ENCODE peak calls at places on chromosomes 5 and 9, in four cellular contexts. O, C, R and H are unnamed samples.

GRCh38 chr5:16013334-16014065 is 166.1 kb downstream of the MARCHF11 start:
- DNase-seq in R (no peak), O (no peak), C (no peak), H (no peak)

GRCh38 chr9:110919609-110920008 is 118.7 kb downstream of the LPAR1 start:
- DNase-seq in C (no peak), O (no peak), R (peak; percentile 90), H (no peak)

GRCh38 chr5:18882162-18882561 is 1105.8 kb downstream of the CDH18 start:
- DNase-seq in C (no peak), O (no peak), R (no peak), H (no peak)

GRCh38 chr9:92963831-92964606 is 16.7 kb downstream of the FGD3 start:
- DNase-seq in O (peak; percentile 94), C (no peak), R (no peak), H (peak; percentile 82)

GRCh38 chr9:36320457-36320856 is 62.2 kb upstream of the GNE start:
- DNase-seq in R (no peak), C (no peak), O (no peak), H (no peak)

GRCh38 chr9:106799146-106799545 is 63.8 kb upstream of the ZNF462 start:
- DNase-seq in O (no peak), C (no peak), R (peak; percentile 79), H (no peak)

GRCh38 chr5:39599721-39600431 is 175.1 kb upstream of the DAB2 start:
- DNase-seq in O (peak; percentile 51), C (no peak), R (peak; percentile 72), H (no peak)

GRCh38 chr9:88998911-88999310 is 7.6 kb downstream of the S1PR3 start:
- DNase-seq in C (peak; percentile 55), R (no peak), O (no peak), H (peak; percentile 93)

GRCh38 chr9:129395633-129396364 is 217.7 kb upstream of the IER5L start:
- DNase-seq in R (no peak), O (no peak), C (no peak), H (no peak)

GRCh38 chr5:77546-77945 is 14.4 kb upstream of the PLEKHG4B start:
- DNase-seq in R (no peak), O (no peak), C (no peak), H (no peak)

GRCh38 chr9:21559402-21560280 is 77.5 kb upstream of the IFNE start:
- DNase-seq in O (no peak), C (no peak), R (peak; percentile 55), H (peak; percentile 89)

GRCh38 chr9:8356406-8356805 is 556.8 kb upstream of the DMAC1 start:
- DNase-seq in R (no peak), C (no peak), O (no peak), H (no peak)

GRCh38 chr5:135433626-135434426 is 13.3 kb downstream of the DCANP1 start:
- DNase-seq in O (no peak), C (no peak), R (peak; percentile 56), H (no peak)

GRCh38 chr9:2289234-2289755 is 274.1 kb downstream of the SMARCA2 start:
- DNase-seq in O (peak; percentile 86), R (no peak), C (no peak), H (no peak)

GRCh38 chr5:51383494-51384081 is 340 bp downstream of the ISL1 start:
- DNase-seq in R (no peak), O (peak; percentile 16), C (no peak), H (no peak)

GRCh38 chr9:130260816-130261765 is 4.5 kb upstream of the HMCN2 start:
- DNase-seq in O (no peak), R (no peak), C (no peak), H (peak; percentile 22)

GRCh38 chr5:54469655-54470054 is 14.2 kb downstream of the HSPB3 start:
- DNase-seq in R (peak; percentile 18), O (no peak), C (no peak), H (no peak)

GRCh38 chr9:17721954-17722353 is 143.1 kb downstream of the SH3GL2 start:
- DNase-seq in C (no peak), R (no peak), O (no peak), H (no peak)

GRCh38 chr9:135501261-135502167 is 1.0 kb downstream of the MRPS2 start:
- DNase-seq in C (no peak), O (no peak), R (no peak), H (peak; percentile 69)

GRCh38 chr5:88780731-88781130 is 102.3 kb downstream of the MEF2C start:
- DNase-seq in O (no peak), R (no peak), C (no peak), H (no peak)

GRCh38 chr5:172052454-172053236 is 46.2 kb upstream of the FBXW11 start:
- DNase-seq in C (no peak), O (no peak), R (peak; percentile 86), H (peak; percentile 76)

GRCh38 chr9:70595211-70595610 is 180.8 kb upstream of the KLF9 start:
- DNase-seq in C (no peak), R (no peak), O (no peak), H (no peak)

GRCh38 chr5:147538232-147538631 is 28.4 kb upstream of the DPYSL3 start:
- DNase-seq in C (no peak), R (no peak), O (no peak), H (no peak)

GRCh38 chr9:96015876-96016686 is 140.6 kb downstream of the ERCC6L2 start:
- DNase-seq in O (no peak), R (peak; percentile 12), C (no peak), H (no peak)

DNA sequence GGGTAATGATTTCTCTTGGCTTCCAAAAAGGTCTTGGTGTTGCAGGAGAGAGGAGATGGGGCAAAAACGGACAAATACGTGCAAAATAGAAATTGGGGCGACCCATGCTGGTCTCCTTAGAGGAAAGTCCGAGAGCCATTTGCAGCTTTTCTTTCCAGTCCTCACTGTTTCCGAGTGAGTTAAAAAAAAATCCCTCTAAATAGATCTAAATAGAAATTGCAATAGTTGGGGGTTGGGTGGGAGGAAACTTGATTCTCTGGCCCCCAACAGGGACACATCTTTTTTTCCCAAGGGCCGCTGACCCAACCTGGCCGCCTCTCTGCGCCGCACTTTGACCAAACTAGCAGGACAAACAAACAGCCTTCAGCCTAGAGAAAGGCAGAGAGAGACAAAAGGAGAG is 2.8 kb upstream of the NKX2-5 start:
- DNase-seq in C (no peak), R (no peak), O (no peak), H (no peak)
- H3K4me3 ChIP-seq in C (no peak overlapping the region), R (no peak overlapping the region), O (no peak overlapping the region), H (no peak overlapping the region)

GRCh38 chr9:121301881-121302286 is 33.9 kb downstream of the GSN start:
- DNase-seq in R (no peak), C (peak; percentile 11), O (no peak), H (no peak)
- H3K4me1 ChIP-seq in R (peaks cover 11% of the 10 kb centered on the region), C (no peaks in the 10 kb centered on the region), O (peaks cover 21% of the 10 kb centered on the region), H (peaks cover 12% of the 10 kb centered on the region)

DNA sequence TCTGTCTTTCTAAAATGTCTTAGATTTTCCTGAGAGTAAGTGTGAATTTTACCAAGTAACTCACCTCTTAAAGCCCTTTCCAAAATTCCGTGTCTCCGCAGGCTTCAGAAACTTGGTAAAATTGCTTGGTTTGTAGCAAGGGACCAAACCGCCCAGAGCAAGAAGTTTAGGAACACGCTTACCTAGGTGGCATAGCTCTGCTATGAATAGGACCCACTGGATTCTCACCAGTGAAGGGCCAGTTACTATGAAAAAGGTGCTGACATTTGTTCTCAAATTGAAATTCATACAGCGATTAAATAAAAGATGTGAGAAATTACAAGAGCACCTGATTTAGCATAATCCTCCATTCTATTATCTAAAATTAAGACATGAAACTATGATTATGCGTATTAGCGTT is 6.7 kb downstream of the NME5 start:
- DNase-seq in C (no peak), R (no peak), O (no peak), H (no peak)
- H3K4me3 ChIP-seq in C (no peak overlapping the region), R (no peak overlapping the region), O (peak overlapping the region; percentile 58), H (no peak overlapping the region)

GRCh38 chr5:148910216-148910615 is 83.8 kb downstream of the ADRB2 start:
- DNase-seq in R (no peak), C (no peak), O (no peak), H (no peak)

GRCh38 chr5:148906968-148907367 is 80.6 kb downstream of the ADRB2 start:
- DNase-seq in O (no peak), R (no peak), C (no peak), H (no peak)

GRCh38 chr5:148909766-148910165 is 83.4 kb downstream of the ADRB2 start:
- DNase-seq in R (no peak), O (no peak), C (no peak), H (no peak)

GRCh38 chr5:148910686-148911361 is 84.4 kb downstream of the ADRB2 start:
- DNase-seq in C (peak; percentile 17), O (no peak), R (peak; percentile 64), H (peak; percentile 69)

GRCh38 chr5:148909001-148909400 is 82.6 kb downstream of the ADRB2 start:
- DNase-seq in O (peak; percentile 68), C (no peak), R (peak; percentile 87), H (no peak)
- H3K4me1 ChIP-seq in O (peaks cover 25% of the 10 kb centered on the region), C (no peaks in the 10 kb centered on the region), R (peaks cover 33% of the 10 kb centered on the region), H (peaks cover 3% of the 10 kb centered on the region)

DNA sequence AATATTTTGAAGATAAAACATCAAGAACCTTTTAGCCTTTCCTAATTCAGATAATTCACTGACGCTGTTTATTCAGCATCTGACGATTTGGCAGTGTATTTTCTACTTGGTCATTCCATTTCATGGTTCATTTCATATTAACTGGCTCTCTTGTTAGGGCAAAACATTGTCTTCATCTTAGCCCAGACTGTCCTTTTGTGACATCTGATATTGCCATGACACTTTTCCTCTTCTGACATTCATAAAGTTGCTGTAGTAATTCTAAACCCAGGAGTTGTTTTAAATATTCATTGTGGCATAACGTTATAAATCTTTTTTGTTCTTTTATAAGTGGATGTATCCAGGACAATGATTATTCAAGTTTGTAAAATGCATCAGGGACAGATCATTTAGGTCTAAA is 1.8 kb downstream of the SCAMP1 start:
- DNase-seq in R (no peak), C (no peak), O (no peak), H (no peak)
- H3K4me3 ChIP-seq in R (no peak overlapping the region), C (no peak overlapping the region), O (peak overlapping the region; percentile 99), H (no peak overlapping the region)

GRCh38 chr5:132483101-132483500 is 7.5 kb downstream of the IRF1 start:
- DNase-seq in R (no peak), O (no peak), C (no peak), H (no peak)
- H3K4me1 ChIP-seq in R (peaks cover 4% of the 10 kb centered on the region), O (peaks cover 16% of the 10 kb centered on the region), C (no peaks in the 10 kb centered on the region), H (peaks cover 31% of the 10 kb centered on the region)

DNA sequence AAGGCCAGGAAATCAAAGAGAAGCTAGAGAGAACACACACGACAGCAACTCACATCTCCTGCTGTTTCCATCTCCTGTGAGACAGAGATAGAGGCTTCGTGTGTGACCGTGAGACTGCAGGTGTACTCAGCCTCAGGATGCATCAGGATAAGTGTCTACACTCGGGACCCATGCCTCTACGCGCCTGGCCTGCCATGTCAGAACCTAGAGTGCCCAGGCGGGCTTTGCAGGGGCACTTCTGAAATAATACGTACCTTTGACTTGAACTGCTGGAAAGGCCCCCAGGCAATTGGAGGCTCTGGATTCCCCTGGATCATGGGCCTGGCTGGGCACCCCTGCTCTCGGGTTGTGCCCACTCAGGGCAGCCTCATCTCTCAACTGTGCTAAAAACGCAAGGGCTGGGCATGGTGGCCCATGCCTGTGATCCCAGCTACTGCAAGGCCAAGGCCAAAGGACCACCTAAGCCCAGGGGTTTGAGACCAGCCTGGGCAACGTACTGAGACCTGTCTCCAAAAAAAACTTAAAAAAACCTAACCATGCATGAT is 13.0 kb downstream of the CLPTM1L start:
- DNase-seq in C (no peak), R (no peak), O (no peak), H (peak; percentile 38)
- H3K4me3 ChIP-seq in C (no peak overlapping the region), R (no peak overlapping the region), O (no peak overlapping the region), H (no peak overlapping the region)